ENCODE peak calls at places on chromosomes 4 and X, in six cellular contexts. G is MCF 10A, Y is globus pallidus, O is activated gamma-delta T cell treated with Interleukin-2 at 50 U/mL for 16 hours, H is epithelial cell of esophagus, R is GM12891. D is an unnamed sample.

GRCh38 chr4:102141855-102142254 is 203.4 kb downstream of the SLC39A8 start:
- DNase-seq in G (no peak), Y (no peak), O (no peak), H (no peak), R (no peak), D (no peak)

GRCh38 chr4:16048639-16049448 is 35.0 kb downstream of the PROM1 start:
- DNase-seq in G (no peak), Y (no peak), O (no peak), H (no peak), R (no peak), D (no peak)

GRCh38 chr4:176034498-176034897 is 31.1 kb upstream of the WDR17 start:
- DNase-seq in G (peak; percentile 56), Y (peak; percentile 52), O (no peak), H (peak; percentile 57), R (no peak), D (no peak)

GRCh38 chrX:40272141-40272540 is 174.4 kb upstream of the BCOR start:
- DNase-seq in G (no peak), Y (no peak), O (no peak), H (no peak), R (no peak), D (no peak)

GRCh38 chrX:44144491-44144890 is 171.3 kb upstream of the NDP start:
- DNase-seq in G (no peak), Y (no peak), O (no peak), H (no peak), R (no peak), D (no peak)

GRCh38 chr4:40311811-40312346 is 23.3 kb upstream of the CHRNA9 start:
- DNase-seq in G (peak; percentile 41), Y (no peak), O (no peak), H (no peak), R (no peak), D (no peak)

GRCh38 chr4:37130465-37130864 is 114.1 kb upstream of the NWD2 start:
- DNase-seq in G (peak; percentile 20), Y (no peak), O (no peak), H (peak; percentile 49), R (no peak), D (no peak)

GRCh38 chrX:13747836-13748235 is 13.3 kb downstream of the OFD1 start:
- DNase-seq in G (peak; percentile 71), Y (no peak), O (peak; percentile 41), H (peak; percentile 67), R (no peak), D (no peak)

GRCh38 chr4:95572304-95572991 is 23.7 kb upstream of the UNC5C start:
- DNase-seq in G (peak; percentile 90), Y (no peak), O (no peak), H (peak; percentile 85), R (no peak), D (no peak)

GRCh38 chr4:125781656-125782055 is 466.9 kb downstream of the FAT4 start:
- DNase-seq in G (no peak), Y (no peak), O (no peak), H (no peak), R (no peak), D (no peak)

GRCh38 chr4:173448103-173448502 is 49.2 kb upstream of the SCRG1 start:
- DNase-seq in G (no peak), Y (peak; percentile 87), O (no peak), H (no peak), R (no peak), D (no peak)

GRCh38 chrX:45788941-45789348 is 588.3 kb upstream of the DIPK2B start:
- DNase-seq in G (no peak), Y (no peak), O (no peak), H (peak; percentile 57), R (no peak), D (no peak)

GRCh38 chr4:54217642-54218486 is 11.2 kb upstream of the PDGFRA start:
- DNase-seq in G (peak; percentile 91), Y (peak; percentile 69), O (peak; percentile 47), H (peak; percentile 80), R (peak; percentile 55), D (peak; percentile 38)

GRCh38 chrX:347351-348117 is 28.9 kb upstream of the GTPBP6 start:
- DNase-seq in G (no peak), Y (no peak), O (no peak), H (no peak), R (no peak), D (no peak)

GRCh38 chr4:110175634-110176033 is 22.8 kb downstream of the ELOVL6 start:
- DNase-seq in G (no peak), Y (no peak), O (no peak), H (peak; percentile 52), R (no peak), D (no peak)

GRCh38 chr4:42313872-42314271 is 83.4 kb upstream of the SHISA3 start:
- DNase-seq in G (no peak), Y (no peak), O (no peak), H (no peak), R (no peak), D (no peak)

D was measured in CD8-positive, alpha-beta T cell.